ENCODE peak calls at places on chromosome 7, in four cellular contexts. E is stimulated activated CD4-positive, alpha-beta T cell treated with anti-CD3 and anti-CD28 coated beads, Interleukin-1b, Interleukin-23, amount 100 ng/mL, for 1 hour; N is cardiac muscle cell; O is stimulated activated naive CD8-positive, alpha-beta T cell treated with anti-CD3 and anti-CD28 coated beads, Interleukin-15, Interleukin-2, amounts not matched to agents 100 U/mL and 50 U/mL, for 24 hours. V is an unnamed sample.

GRCh38 chr7:34672430-34672829 is 14.4 kb downstream of the NPSR1 start:
- DNase-seq in E (no peak), N (no peak), O (no peak), V (no peak)

GRCh38 chr7:1845536-1846311 is 175.6 kb downstream of the ELFN1 start:
- DNase-seq in E (no peak), N (no peak), O (no peak), V (no peak)

GRCh38 chr7:1695800-1696454 is 25.9 kb downstream of the ELFN1 start:
- DNase-seq in E (no peak), N (no peak), O (no peak), V (no peak)

GRCh38 chr7:158345731-158346130 is 241.9 kb downstream of the PTPRN2 start:
- DNase-seq in E (no peak), N (no peak), O (no peak), V (no peak)

GRCh38 chr7:123190109-123190831 is 9.5 kb downstream of the SLC13A1 start:
- DNase-seq in E (no peak), N (no peak), O (peak), V (no peak)

GRCh38 chr7:78261302-78261701 is 462.7 kb downstream of the PHTF2 start:
- DNase-seq in E (no peak), N (no peak), O (no peak), V (no peak)

GRCh38 chr7:44521347-44522095 is 19.6 kb downstream of the NPC1L1 start:
- DNase-seq in E (no peak), N (no peak), O (no peak), V (no peak)

GRCh38 chr7:19061331-19061730 is 56.1 kb downstream of the TWIST1 start:
- DNase-seq in E (no peak), N (no peak), O (no peak), V (no peak)

GRCh38 chr7:43560742-43561330 is 22.1 kb upstream of the STK17A start:
- DNase-seq in E (no peak), N (no peak), O (no peak), V (no peak)

GRCh38 chr7:2043316-2044039 is 189.3 kb downstream of the MAD1L1 start:
- DNase-seq in E (no peak), N (no peak), O (peak), V (no peak)

V was measured in HuH-7.